ENCODE peak calls at places on chromosomes 12 and 14, in nine cellular contexts. P is body of pancreas; S is tibial artery; I is endothelial cell; E is progenitor cell of endocrine pancreas; G is heart left ventricle; T is lower lobe of right lung; Z is CD4-positive, alpha-beta T cell; F is PC-3. B is an unnamed sample.

GRCh38 chr12:116497051-116497529 is 62.1 kb upstream of the MAP1LC3B2 start:
- DNase-seq in P (no peak), S (no peak), I (no peak), E (no peak), G (no peak), T (no peak), Z (no peak), F (no peak), B (no peak)

GRCh38 chr12:82691513-82691912 is 4.8 kb downstream of the TMTC2 start:
- DNase-seq in P (no peak), S (no peak), I (no peak), E (no peak), G (no peak), T (no peak), Z (no peak), F (no peak), B (no peak)

GRCh38 chr12:58873496-58873895 is 46.8 kb downstream of the LRIG3 start:
- DNase-seq in P (no peak), S (no peak), I (no peak), E (no peak), G (no peak), T (no peak), Z (no peak), F (no peak), B (no peak)

GRCh38 chr12:56040963-56041578 is 647 bp upstream of the RPS26 start:
- DNase-seq in P (no peak), S (no peak), I (no peak), E (no peak), G (no peak), T (no peak), Z (no peak), F (no peak), B (peak)

GRCh38 chr12:115983226-115983798 is 294.2 kb downstream of the MED13L start:
- DNase-seq in P (no peak), S (no peak), I (peak), E (no peak), G (no peak), T (no peak), Z (no peak), F (peak), B (peak)

GRCh38 chr12:57802607-57803006 is 15.9 kb downstream of the AVIL start:
- DNase-seq in P (no peak), S (no peak), I (no peak), E (no peak), G (no peak), T (no peak), Z (no peak), F (no peak), B (no peak)

GRCh38 chr12:47910486-47910885 is 5.7 kb upstream of the VDR start:
- DNase-seq in P (no peak), S (no peak), I (no peak), E (no peak), G (no peak), T (no peak), Z (no peak), F (no peak), B (no peak)

GRCh38 chr12:1692221-1692620 is 1.4 kb downstream of the ADIPOR2 start:
- DNase-seq in P (no peak), S (no peak), I (no peak), E (no peak), G (no peak), T (no peak), Z (no peak), F (no peak), B (no peak)

GRCh38 chr12:12636641-12637040 is 25.0 kb downstream of the CREBL2 start:
- DNase-seq in P (no peak), S (no peak), I (no peak), E (no peak), G (no peak), T (no peak), Z (no peak), F (no peak), B (no peak)

GRCh38 chr12:93790472-93791152 is 113.4 kb downstream of the CRADD start:
- DNase-seq in P (no peak), S (no peak), I (no peak), E (no peak), G (no peak), T (no peak), Z (no peak), F (peak), B (no peak)

GRCh38 chr12:77924703-77925102 is 94.0 kb downstream of the NAV3 start:
- DNase-seq in P (no peak), S (no peak), I (no peak), E (no peak), G (no peak), T (no peak), Z (no peak), F (no peak), B (no peak)

GRCh38 chr12:15996254-15996653 is 85.1 kb downstream of the DERA start:
- DNase-seq in P (no peak), S (no peak), I (no peak), E (no peak), G (no peak), T (no peak), Z (no peak), F (peak), B (no peak)

GRCh38 chr14:68794130-68794855 is 1.4 kb upstream of the ZFP36L1 start:
- DNase-seq in P (peak), S (peak), I (peak), E (no peak), G (peak), T (peak), Z (peak), F (peak), B (peak)
- TF ChIP-seq CTCF in P (no peak), S (no peak), I (no peak), E (no peak), G (no peak), T (no peak), Z (no peak), F (no peak), B (no peak)

GRCh38 chr12:122139941-122140340 is 34.1 kb downstream of the IL31 start:
- DNase-seq in P (no peak), S (no peak), I (no peak), E (no peak), G (no peak), T (no peak), Z (no peak), F (no peak), B (no peak)

GRCh38 chr12:122138616-122139015 is 35.4 kb downstream of the IL31 start:
- DNase-seq in P (no peak), S (no peak), I (no peak), E (no peak), G (no peak), T (no peak), Z (no peak), F (no peak), B (no peak)

GRCh38 chr12:122141911-122142725 is 31.9 kb downstream of the IL31 start:
- DNase-seq in P (no peak), S (no peak), I (no peak), E (no peak), G (no peak), T (no peak), Z (no peak), F (no peak), B (no peak)

GRCh38 chr12:122139266-122139665 is 34.8 kb downstream of the IL31 start:
- DNase-seq in P (no peak), S (no peak), I (no peak), E (no peak), G (no peak), T (no peak), Z (no peak), F (no peak), B (no peak)

DNA sequence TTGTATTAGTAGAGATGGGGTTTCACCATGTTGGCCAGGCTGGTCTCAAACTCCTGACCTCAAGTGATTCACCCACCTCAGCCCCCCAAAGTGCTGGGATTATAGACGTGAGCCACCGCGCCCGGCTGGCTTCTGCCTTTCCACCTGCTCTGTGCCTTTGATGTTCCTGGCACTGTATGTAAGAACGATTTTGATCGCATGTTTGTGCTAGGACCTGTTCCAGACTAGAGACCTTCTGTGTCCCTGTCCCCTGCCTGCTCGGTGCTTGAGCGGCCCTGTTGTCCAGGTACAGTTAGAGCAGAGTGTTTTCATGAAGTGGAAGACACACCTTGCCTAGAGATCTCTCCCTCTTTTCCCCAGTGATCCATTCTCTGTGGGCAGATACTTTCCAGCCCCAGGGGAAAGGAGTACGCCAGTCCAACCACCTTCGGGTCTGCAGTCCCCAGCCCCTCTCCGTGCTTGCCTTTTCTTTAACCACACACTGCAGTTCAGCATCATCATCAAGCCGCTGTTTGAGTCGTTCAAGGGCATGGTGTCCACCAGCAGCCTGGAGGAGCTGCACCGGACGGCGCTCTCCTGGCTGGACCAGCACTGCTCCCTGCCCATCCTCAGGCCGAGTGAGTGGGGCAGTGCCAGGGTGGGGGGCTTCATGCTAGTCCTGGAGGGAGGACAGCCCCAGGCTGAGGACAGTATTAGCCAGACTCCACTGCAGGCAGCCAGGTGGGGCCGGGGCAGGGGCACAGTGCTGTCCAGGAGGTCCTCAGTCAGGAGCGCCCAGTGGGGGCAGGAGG is 33.4 kb downstream of the IL31 start:
- DNase-seq in P (no peak), S (no peak), I (no peak), E (no peak), G (no peak), T (no peak), Z (no peak), F (no peak), B (no peak)
- TF ChIP-seq CTCF in P (no peak), S (no peak), I (no peak), E (no peak), G (no peak), T (no peak), Z (no peak), F (no peak), B (no peak)

GRCh38 chr12:2959194-2959507 is at the start of gene TEAD4:
- DNase-seq in P (peak), S (peak), I (peak), E (peak), G (peak), T (peak), Z (no peak), F (peak), B (peak)

GRCh38 chr12:2960996-2961616 is 1.9 kb downstream of the TEAD4 start:
- DNase-seq in P (no peak), S (no peak), I (peak), E (no peak), G (no peak), T (no peak), Z (no peak), F (peak), B (no peak)

GRCh38 chr12:2958432-2959193 is 584 bp upstream of the TEAD4 start:
- DNase-seq in P (peak), S (peak), I (peak), E (no peak), G (peak), T (peak), Z (no peak), F (peak), B (no peak)

GRCh38 chr12:2960432-2960956 is 1.3 kb downstream of the TEAD4 start:
- DNase-seq in P (no peak), S (no peak), I (peak), E (no peak), G (no peak), T (no peak), Z (no peak), F (peak), B (peak)

GRCh38 chr12:2959508-2960431 is 573 bp downstream of the TEAD4 start:
- DNase-seq in P (peak), S (peak), I (peak), E (peak), G (peak), T (peak), Z (no peak), F (peak), B (peak)
- TF ChIP-seq CTCF in P (no peak), S (no peak), I (no peak), E (peak), G (no peak), T (no peak), Z (no peak), F (no peak), B (no peak)

GRCh38 chr12:121005346-121005815 is 10.9 kb downstream of the C12orf43 start:
- DNase-seq in P (peak), S (no peak), I (peak), E (peak), G (no peak), T (no peak), Z (peak), F (peak), B (peak)
- TF ChIP-seq CTCF in P (peak), S (peak), I (peak), E (peak), G (peak), T (peak), Z (peak), F (peak), B (peak)

DNA sequence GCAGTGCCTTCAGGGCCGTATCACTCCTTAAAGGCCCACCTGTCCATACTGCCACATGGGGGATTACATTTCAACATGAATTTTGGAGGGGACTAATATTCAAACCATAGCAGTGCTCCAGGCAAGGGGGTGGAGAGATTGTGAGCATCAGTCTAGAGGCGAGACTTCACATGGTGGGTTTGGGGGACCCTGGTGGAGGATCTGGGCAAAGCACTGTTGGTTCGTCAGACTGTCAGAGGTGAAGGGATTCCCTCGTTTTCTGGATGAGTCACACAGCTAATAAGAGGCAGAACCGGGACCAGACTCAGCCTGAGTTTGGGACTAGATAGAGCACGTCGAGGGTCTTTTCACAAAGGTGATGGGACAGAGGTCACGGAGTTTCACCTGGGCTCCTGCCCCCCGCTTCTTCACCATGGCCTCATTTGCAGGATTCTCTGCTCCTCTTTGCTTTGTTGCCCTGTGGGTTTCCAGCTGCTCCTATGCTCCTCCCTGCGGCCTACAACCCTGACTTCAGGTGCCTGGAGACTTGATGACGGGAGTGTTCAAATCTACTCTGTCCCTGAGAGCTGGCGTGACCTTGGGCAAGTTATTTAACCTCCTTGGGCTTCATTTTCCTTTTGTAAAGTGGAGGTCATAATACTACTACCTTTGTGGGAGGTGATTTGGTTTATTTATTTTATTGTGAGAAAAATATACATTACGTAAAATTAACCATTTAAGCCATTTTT is 41.5 kb downstream of the TEAD4 start:
- DNase-seq in P (peak), S (no peak), I (no peak), E (no peak), G (no peak), T (no peak), Z (no peak), F (no peak), B (no peak)
- TF ChIP-seq CTCF in P (peak), S (no peak), I (no peak), E (peak), G (no peak), T (no peak), Z (no peak), F (no peak), B (no peak)

GRCh38 chr14:104341532-104342434 is 203.4 kb downstream of the KIF26A start:
- DNase-seq in P (peak), S (no peak), I (peak), E (peak), G (peak), T (peak), Z (no peak), F (peak), B (peak)
- TF ChIP-seq CTCF in P (peak), S (no peak), I (peak), E (peak), G (peak), T (peak), Z (no peak), F (peak), B (peak)

GRCh38 chr12:45349911-45350310 is 134.0 kb downstream of the ANO6 start:
- DNase-seq in P (no peak), S (no peak), I (no peak), E (no peak), G (no peak), T (no peak), Z (no peak), F (peak), B (no peak)

GRCh38 chr12:45351921-45352670 is 136.2 kb downstream of the ANO6 start:
- DNase-seq in P (no peak), S (no peak), I (no peak), E (no peak), G (no peak), T (no peak), Z (no peak), F (no peak), B (no peak)

GRCh38 chr12:45348311-45348710 is 132.4 kb downstream of the ANO6 start:
- DNase-seq in P (no peak), S (no peak), I (no peak), E (no peak), G (no peak), T (no peak), Z (no peak), F (no peak), B (no peak)

GRCh38 chr12:45348986-45349385 is 133.1 kb downstream of the ANO6 start:
- DNase-seq in P (no peak), S (no peak), I (no peak), E (no peak), G (no peak), T (no peak), Z (no peak), F (no peak), B (no peak)

DNA sequence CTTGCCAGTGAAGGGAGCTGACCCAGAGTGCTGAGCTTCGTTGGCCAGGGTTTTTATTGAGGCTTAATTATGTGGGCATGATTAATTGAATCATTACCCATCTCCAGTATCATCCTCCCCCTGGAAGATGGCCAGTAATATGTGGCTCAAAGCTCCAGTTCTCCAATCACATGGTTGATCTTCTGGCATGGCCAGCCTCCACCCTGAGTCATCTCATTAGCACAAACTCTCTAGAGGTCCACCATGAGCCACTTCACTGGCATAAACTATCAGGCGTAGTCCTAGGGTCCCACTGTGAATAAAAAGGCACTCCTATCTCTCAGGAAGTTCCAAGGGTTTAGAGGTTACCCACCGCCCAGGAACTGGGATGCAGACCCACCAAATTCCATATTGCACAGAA is 135.0 kb downstream of the ANO6 start:
- DNase-seq in P (no peak), S (peak), I (no peak), E (no peak), G (no peak), T (no peak), Z (no peak), F (no peak), B (no peak)
- TF ChIP-seq CTCF in P (no peak), S (no peak), I (no peak), E (no peak), G (no peak), T (no peak), Z (no peak), F (no peak), B (no peak)

GRCh38 chr14:103190731-103191130 is 67.5 kb downstream of the TNFAIP2 start:
- DNase-seq in P (no peak), S (no peak), I (no peak), E (no peak), G (no peak), T (no peak), Z (no peak), F (no peak), B (no peak)

GRCh38 chr14:103187911-103188310 is 64.7 kb downstream of the TNFAIP2 start:
- DNase-seq in P (no peak), S (no peak), I (no peak), E (no peak), G (no peak), T (no peak), Z (no peak), F (no peak), B (no peak)

GRCh38 chr14:103189481-103190470 is 66.5 kb downstream of the TNFAIP2 start:
- DNase-seq in P (no peak), S (no peak), I (no peak), E (no peak), G (no peak), T (no peak), Z (no peak), F (no peak), B (no peak)

GRCh38 chr14:103186894-103187586 is 63.8 kb downstream of the TNFAIP2 start:
- DNase-seq in P (peak), S (no peak), I (no peak), E (peak), G (no peak), T (no peak), Z (no peak), F (no peak), B (no peak)

DNA sequence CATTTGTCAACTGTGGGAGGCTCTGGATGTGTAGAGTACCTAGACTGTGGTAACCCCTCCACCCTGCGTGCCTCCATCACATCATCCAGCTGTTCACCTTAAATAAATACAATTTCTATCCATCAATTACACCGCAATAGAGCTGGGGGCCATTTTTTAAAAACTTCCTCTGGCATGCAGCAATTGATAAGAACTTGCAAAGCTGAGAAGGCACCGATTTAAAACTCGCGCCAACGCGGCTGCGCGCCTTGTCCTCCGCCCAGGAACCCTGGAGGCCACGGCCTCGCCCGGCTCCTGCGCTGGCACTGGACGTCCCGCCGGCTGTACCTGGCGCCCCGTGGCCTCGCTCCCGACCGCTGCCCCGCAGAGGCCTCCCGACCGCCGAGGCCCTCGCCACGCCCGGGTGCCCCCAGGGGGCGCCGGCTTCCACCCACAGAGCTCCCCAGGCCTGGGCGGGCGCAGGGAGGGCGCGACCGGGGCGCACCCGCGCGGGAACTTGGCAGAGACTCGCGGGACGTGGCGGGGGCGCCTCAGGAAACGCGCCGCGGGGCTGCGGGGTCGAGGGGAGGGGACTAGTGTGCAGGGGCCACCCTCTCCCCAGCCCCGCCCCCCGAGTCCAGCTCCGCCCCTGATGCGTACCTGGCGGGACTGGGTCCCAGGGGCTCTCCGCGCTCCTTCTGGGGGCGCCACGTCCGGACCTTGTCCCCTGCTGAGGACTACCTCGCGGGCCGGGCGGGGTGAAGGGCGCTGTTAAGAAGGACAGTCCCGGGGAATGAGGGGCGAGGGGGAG is 65.6 kb downstream of the TNFAIP2 start:
- DNase-seq in P (peak), S (no peak), I (peak), E (peak), G (peak), T (peak), Z (peak), F (no peak), B (peak)
- TF ChIP-seq CTCF in P (no peak), S (peak), I (no peak), E (peak), G (peak), T (peak), Z (no peak), F (no peak), B (no peak)

DNA sequence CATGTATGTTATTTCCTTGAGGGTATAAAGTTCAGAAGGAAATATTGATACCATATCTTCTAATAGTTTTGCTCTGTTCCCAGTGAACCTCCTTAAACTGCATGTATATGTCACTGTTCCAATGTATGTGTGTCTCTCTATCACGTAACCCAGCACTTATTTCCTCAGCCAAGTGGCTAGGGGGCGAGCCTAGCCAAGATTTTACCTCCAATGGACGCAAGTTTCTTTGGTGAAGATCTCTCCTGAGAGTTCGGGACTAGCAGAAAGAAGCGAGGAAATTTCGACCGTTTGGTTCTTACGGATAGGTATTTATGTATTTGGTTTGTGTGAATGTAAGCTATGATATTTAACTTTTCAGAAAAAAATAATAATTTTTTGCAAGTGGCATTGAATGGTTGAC is 2.5 kb downstream of the SFSWAP start:
- DNase-seq in P (no peak), S (no peak), I (no peak), E (no peak), G (no peak), T (no peak), Z (no peak), F (no peak), B (no peak)
- TF ChIP-seq CTCF in P (no peak), S (no peak), I (no peak), E (no peak), G (no peak), T (no peak), Z (no peak), F (peak), B (no peak)

B was measured in nephron progenitor cell.